ENCODE peak calls at places on chromosomes 7 and 10, in ten cellular contexts. Q, A, I, G, R, W, M, K, F and P are unnamed samples.

GRCh38 chr10:32065871-32066270 is 9.6 kb upstream of the KIF5B start:
- DNase-seq in Q (peak), A (no peak), I (no peak), G (peak), R (no peak), W (peak), M (no peak), K (no peak), F (no peak), P (peak)

GRCh38 chr10:71805776-71806705 is 32.7 kb upstream of the VSIR start:
- DNase-seq in Q (no peak), A (peak), I (no peak), G (no peak), R (no peak), W (no peak), M (no peak), K (no peak), F (no peak), P (no peak)

GRCh38 chr10:114996542-114996941 is 58.5 kb downstream of the TRUB1 start:
- DNase-seq in Q (no peak), A (no peak), I (no peak), G (no peak), R (no peak), W (peak), M (no peak), K (no peak), F (no peak), P (no peak)

GRCh38 chr10:132628966-132629900 is 91.6 kb downstream of the INPP5A start:
- DNase-seq in Q (no peak), A (no peak), I (no peak), G (no peak), R (no peak), W (no peak), M (no peak), K (peak), F (no peak), P (no peak)

GRCh38 chr7:94298943-94299342 is 95.8 kb upstream of the COL1A2 start:
- DNase-seq in Q (no peak), A (no peak), I (no peak), G (no peak), R (no peak), W (no peak), M (peak), K (no peak), F (no peak), P (peak)

GRCh38 chr10:98131615-98132014 is 2.8 kb upstream of the R3HCC1L start:
- DNase-seq in Q (no peak), A (no peak), I (no peak), G (no peak), R (no peak), W (no peak), M (no peak), K (no peak), F (no peak), P (no peak)

GRCh38 chr7:27277628-27278027 is 35.0 kb downstream of the EVX1 start:
- DNase-seq in Q (no peak), A (peak), I (no peak), G (no peak), R (no peak), W (no peak), M (no peak), K (no peak), F (no peak), P (no peak)

GRCh38 chr10:104122273-104123107 is 519 bp downstream of the SFR1 start:
- DNase-seq in Q (peak), A (no peak), I (no peak), G (no peak), R (no peak), W (no peak), M (no peak), K (no peak), F (no peak), P (no peak)

GRCh38 chr7:141709749-141710148 is 1.6 kb downstream of the WEE2 start:
- DNase-seq in Q (no peak), A (no peak), I (no peak), G (no peak), R (no peak), W (no peak), M (no peak), K (no peak), F (no peak), P (no peak)